ENCODE peak calls at places on chromosomes 6 and 20, in six cellular contexts. One of them, this sample, is unnamed.

GRCh38 chr6:107320126-107320525 is 139.2 kb downstream of the PDSS2 start:
- DNase-seq in IMR-90: peak
- DNase-seq in GM12878: no peak
- DNase-seq in A549: no peak
- DNase-seq in K562: no peak
- DNase-seq in HepG2: no peak
- DNase-seq in this sample: no peak

GRCh38 chr20:41183391-41183790 is 46.0 kb downstream of the PLCG1 start:
- DNase-seq in IMR-90: no peak
- DNase-seq in GM12878: no peak
- DNase-seq in A549: no peak
- DNase-seq in K562: no peak
- DNase-seq in HepG2: no peak
- DNase-seq in this sample: no peak

GRCh38 chr6:82017316-82017715 is 230.2 kb downstream of the IBTK start:
- DNase-seq in IMR-90: peak
- DNase-seq in GM12878: no peak
- DNase-seq in A549: peak
- DNase-seq in K562: no peak
- DNase-seq in HepG2: peak
- DNase-seq in this sample: no peak

GRCh38 chr6:135465307-135465706 is 32.2 kb downstream of the AHI1 start:
- DNase-seq in IMR-90: no peak
- DNase-seq in GM12878: no peak
- DNase-seq in A549: no peak
- DNase-seq in K562: no peak
- DNase-seq in HepG2: no peak
- DNase-seq in this sample: no peak

GRCh38 chr20:47066484-47067270 is 172.0 kb downstream of the EYA2 start:
- DNase-seq in IMR-90: peak
- DNase-seq in GM12878: no peak
- DNase-seq in A549: no peak
- DNase-seq in K562: no peak
- DNase-seq in HepG2: no peak
- DNase-seq in this sample: no peak

GRCh38 chr6:136547871-136548270 is 2.4 kb downstream of the MAP7 start:
- DNase-seq in IMR-90: no peak
- DNase-seq in GM12878: no peak
- DNase-seq in A549: no peak
- DNase-seq in K562: no peak
- DNase-seq in HepG2: no peak
- DNase-seq in this sample: no peak

GRCh38 chr20:62020935-62021701 is 44.6 kb downstream of the TAF4 start:
- DNase-seq in IMR-90: peak
- DNase-seq in GM12878: no peak
- DNase-seq in A549: no peak
- DNase-seq in K562: peak
- DNase-seq in HepG2: no peak
- DNase-seq in this sample: no peak

GRCh38 chr6:71349395-71349794 is 60.8 kb downstream of the OGFRL1 start:
- DNase-seq in IMR-90: peak
- DNase-seq in GM12878: no peak
- DNase-seq in A549: no peak
- DNase-seq in K562: no peak
- DNase-seq in HepG2: peak
- DNase-seq in this sample: no peak

GRCh38 chr20:58691773-58692578 is 624 bp upstream of the NPEPL1 start:
- DNase-seq in IMR-90: no peak
- DNase-seq in GM12878: no peak
- DNase-seq in A549: no peak
- DNase-seq in K562: no peak
- DNase-seq in HepG2: no peak
- DNase-seq in this sample: no peak

GRCh38 chr6:81895511-81896185 is 143.2 kb upstream of the TENT5A start:
- DNase-seq in IMR-90: peak
- DNase-seq in GM12878: no peak
- DNase-seq in A549: no peak
- DNase-seq in K562: no peak
- DNase-seq in HepG2: peak
- DNase-seq in this sample: no peak

GRCh38 chr20:5918856-5919633 is 31.3 kb downstream of the TRMT6 start:
- DNase-seq in IMR-90: peak
- DNase-seq in GM12878: no peak
- DNase-seq in A549: peak
- DNase-seq in K562: no peak
- DNase-seq in HepG2: peak
- DNase-seq in this sample: no peak

GRCh38 chr6:57038906-57039305 is 7.6 kb upstream of the KIAA1586 start:
- DNase-seq in IMR-90: no peak
- DNase-seq in GM12878: no peak
- DNase-seq in A549: no peak
- DNase-seq in K562: no peak
- DNase-seq in HepG2: no peak
- DNase-seq in this sample: no peak

GRCh38 chr6:160462551-160463109 is 114.5 kb downstream of the SLC22A3 start:
- DNase-seq in IMR-90: peak
- DNase-seq in GM12878: peak
- DNase-seq in A549: no peak
- DNase-seq in K562: no peak
- DNase-seq in HepG2: no peak
- DNase-seq in this sample: no peak

GRCh38 chr20:40470313-40471260 is 218.4 kb downstream of the MAFB start:
- DNase-seq in IMR-90: no peak
- DNase-seq in GM12878: no peak
- DNase-seq in A549: no peak
- DNase-seq in K562: peak
- DNase-seq in HepG2: no peak
- DNase-seq in this sample: no peak

GRCh38 chr6:159487636-159488035 is 205.4 kb downstream of the SOD2 start:
- DNase-seq in IMR-90: peak
- DNase-seq in GM12878: no peak
- DNase-seq in A549: no peak
- DNase-seq in K562: no peak
- DNase-seq in HepG2: no peak
- DNase-seq in this sample: no peak

GRCh38 chr6:130949553-130949952 is 113.5 kb downstream of the EPB41L2 start:
- DNase-seq in IMR-90: no peak
- DNase-seq in GM12878: no peak
- DNase-seq in A549: no peak
- DNase-seq in K562: no peak
- DNase-seq in HepG2: no peak
- DNase-seq in this sample: no peak

GRCh38 chr20:23889775-23890187 is 10.2 kb upstream of the CST5 start:
- DNase-seq in IMR-90: peak
- DNase-seq in GM12878: no peak
- DNase-seq in A549: peak
- DNase-seq in K562: peak
- DNase-seq in HepG2: peak
- DNase-seq in this sample: peak

GRCh38 chr6:30886897-30887255 is 2.6 kb downstream of the DDR1 start:
- DNase-seq in IMR-90: no peak
- DNase-seq in GM12878: no peak
- DNase-seq in A549: no peak
- DNase-seq in K562: no peak
- DNase-seq in HepG2: no peak
- DNase-seq in this sample: no peak

GRCh38 chr6:30885481-30885998 is 1.2 kb downstream of the DDR1 start:
- DNase-seq in IMR-90: peak
- DNase-seq in GM12878: no peak
- DNase-seq in A549: peak
- DNase-seq in K562: peak
- DNase-seq in HepG2: peak
- DNase-seq in this sample: no peak

GRCh38 chr6:30887901-30888300 is 3.6 kb downstream of the DDR1 start:
- DNase-seq in IMR-90: no peak
- DNase-seq in GM12878: no peak
- DNase-seq in A549: no peak
- DNase-seq in K562: no peak
- DNase-seq in HepG2: no peak
- DNase-seq in this sample: no peak

GRCh38 chr6:30884521-30885480 is 482 bp downstream of the DDR1 start:
- DNase-seq in IMR-90: peak
- DNase-seq in GM12878: no peak
- DNase-seq in A549: peak
- DNase-seq in K562: peak
- DNase-seq in HepG2: no peak
- DNase-seq in this sample: no peak

DNA sequence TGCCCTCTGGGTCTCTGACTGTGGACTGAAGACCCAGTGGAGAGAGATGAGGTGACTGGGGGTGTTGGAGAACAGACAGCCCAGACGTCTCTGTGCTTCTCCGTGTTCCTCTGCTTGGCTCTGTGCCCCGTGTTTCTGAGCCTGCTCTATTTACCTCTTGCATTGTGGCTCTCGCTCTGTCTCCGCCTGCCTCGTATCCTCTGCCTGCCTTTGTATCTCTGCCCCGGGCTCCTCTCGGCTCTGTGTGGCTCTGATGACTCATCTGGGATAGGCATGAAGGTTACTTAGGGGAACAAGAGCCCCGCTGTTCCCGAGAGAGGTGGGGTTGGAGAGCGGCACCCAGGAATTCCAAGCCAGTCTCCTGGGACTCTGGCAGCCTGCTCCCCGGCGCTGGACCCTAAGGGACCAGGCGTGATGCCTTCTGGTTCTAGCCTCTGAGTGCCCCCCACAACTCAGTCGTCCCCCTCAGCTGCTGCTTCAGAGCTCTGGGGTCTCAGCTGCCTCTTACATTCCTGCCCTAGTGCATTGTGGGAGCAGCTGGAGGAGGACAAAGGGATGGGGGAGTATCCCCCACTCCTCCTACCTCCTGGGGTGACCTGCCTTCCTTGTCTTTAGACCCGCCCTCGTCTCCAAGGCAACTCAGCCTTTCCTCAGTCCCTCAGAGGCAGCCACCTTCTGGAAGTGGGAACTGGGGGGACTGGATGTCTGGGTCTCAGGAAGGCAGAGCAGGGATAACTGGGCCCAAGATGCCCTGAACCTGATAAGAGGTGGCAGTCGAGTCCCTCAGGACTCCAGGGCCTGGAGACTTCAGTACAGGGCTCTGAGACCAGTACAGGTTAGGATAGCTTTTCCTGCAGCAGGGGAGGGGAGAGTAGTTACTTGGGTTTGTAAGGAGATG is 1.9 kb downstream of the DDR1 start:
- DNase-seq in IMR-90: peak
- DNase-seq in GM12878: no peak
- DNase-seq in A549: peak
- DNase-seq in K562: peak
- DNase-seq in HepG2: peak
- DNase-seq in this sample: no peak
- TF ChIP-seq BHLHE40 in IMR-90: no peak
- TF ChIP-seq BHLHE40 in GM12878: no peak
- TF ChIP-seq BHLHE40 in A549: no peak
- TF ChIP-seq BHLHE40 in K562: no peak
- TF ChIP-seq BHLHE40 in HepG2: no peak
- TF ChIP-seq BHLHE40 in this sample: no peak

DNA sequence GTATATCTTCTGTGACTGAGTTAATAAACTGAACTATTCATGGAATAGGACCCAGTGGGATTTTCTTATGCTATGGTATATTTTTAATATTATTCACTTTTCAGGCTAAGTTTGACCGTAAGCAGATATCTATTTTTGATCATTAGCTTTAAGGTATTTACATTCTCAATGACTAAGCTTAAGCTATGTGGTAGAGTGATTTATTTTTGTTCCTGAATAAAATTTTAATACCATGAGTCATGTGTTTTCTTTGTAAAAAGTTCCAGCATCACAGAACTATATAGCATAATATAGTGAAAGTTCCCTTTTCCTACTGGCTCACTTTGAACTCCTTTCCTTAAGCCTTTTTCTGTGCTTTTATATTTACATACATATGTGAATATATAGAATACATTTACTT is 75.8 kb downstream of the BCKDHB start:
- DNase-seq in IMR-90: peak
- DNase-seq in GM12878: no peak
- DNase-seq in A549: no peak
- DNase-seq in K562: no peak
- DNase-seq in HepG2: no peak
- DNase-seq in this sample: no peak
- TF ChIP-seq BHLHE40 in IMR-90: no peak
- TF ChIP-seq BHLHE40 in GM12878: no peak
- TF ChIP-seq BHLHE40 in A549: no peak
- TF ChIP-seq BHLHE40 in K562: no peak
- TF ChIP-seq BHLHE40 in HepG2: no peak
- TF ChIP-seq BHLHE40 in this sample: no peak

GRCh38 chr6:137919837-137920304 is 52.8 kb downstream of the TNFAIP3 start:
- DNase-seq in IMR-90: no peak
- DNase-seq in GM12878: no peak
- DNase-seq in A549: no peak
- DNase-seq in K562: peak
- DNase-seq in HepG2: no peak
- DNase-seq in this sample: no peak

GRCh38 chr6:137919512-137919823 is 52.4 kb downstream of the TNFAIP3 start:
- DNase-seq in IMR-90: no peak
- DNase-seq in GM12878: no peak
- DNase-seq in A549: no peak
- DNase-seq in K562: no peak
- DNase-seq in HepG2: no peak
- DNase-seq in this sample: no peak

GRCh38 chr6:137920331-137920730 is 53.3 kb downstream of the TNFAIP3 start:
- DNase-seq in IMR-90: no peak
- DNase-seq in GM12878: no peak
- DNase-seq in A549: no peak
- DNase-seq in K562: no peak
- DNase-seq in HepG2: no peak
- DNase-seq in this sample: no peak

GRCh38 chr6:137915778-137916177 is 48.7 kb downstream of the TNFAIP3 start:
- DNase-seq in IMR-90: no peak
- DNase-seq in GM12878: no peak
- DNase-seq in A549: no peak
- DNase-seq in K562: no peak
- DNase-seq in HepG2: no peak
- DNase-seq in this sample: no peak

GRCh38 chr6:137917518-137917917 is 50.5 kb downstream of the TNFAIP3 start:
- DNase-seq in IMR-90: no peak
- DNase-seq in GM12878: no peak
- DNase-seq in A549: no peak
- DNase-seq in K562: no peak
- DNase-seq in HepG2: no peak
- DNase-seq in this sample: no peak
- TF ChIP-seq BHLHE40 in IMR-90: no peak
- TF ChIP-seq BHLHE40 in GM12878: no peak
- TF ChIP-seq BHLHE40 in A549: no peak
- TF ChIP-seq BHLHE40 in K562: no peak
- TF ChIP-seq BHLHE40 in HepG2: no peak
- TF ChIP-seq BHLHE40 in this sample: no peak

DNA sequence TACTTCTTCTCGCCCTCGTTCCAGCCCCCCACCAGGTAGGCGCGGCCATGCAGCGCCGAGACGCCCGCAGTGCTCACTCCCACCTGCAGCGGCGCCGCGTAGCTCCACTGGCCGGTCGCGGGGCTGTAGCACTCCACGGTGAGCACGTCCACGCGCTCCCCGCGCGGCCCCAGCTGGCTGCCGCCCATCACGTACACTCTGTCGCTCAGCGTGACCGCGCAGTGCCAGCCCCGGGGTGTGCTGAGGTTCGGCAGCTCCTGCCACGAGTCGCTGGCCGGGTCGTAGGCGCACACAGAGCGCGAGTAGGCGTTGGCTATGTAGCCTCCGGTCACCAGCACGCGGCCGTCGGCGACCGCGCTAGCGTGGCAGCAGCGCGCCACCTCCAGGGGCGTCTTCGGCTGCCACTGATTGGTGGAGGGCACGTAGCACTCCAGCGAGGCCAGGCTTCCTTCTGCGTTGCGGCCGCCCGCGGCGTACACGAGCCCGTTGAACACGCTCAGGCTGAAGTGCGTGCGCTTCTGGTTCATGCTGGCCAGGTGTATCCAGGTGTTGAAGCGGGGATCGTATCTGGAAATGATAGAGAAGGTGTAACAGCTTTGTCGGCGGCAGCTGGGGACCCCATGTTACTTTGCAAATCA is 13.7 kb downstream of the KLHL31 start:
- DNase-seq in IMR-90: peak
- DNase-seq in GM12878: no peak
- DNase-seq in A549: peak
- DNase-seq in K562: no peak
- DNase-seq in HepG2: peak
- DNase-seq in this sample: peak
- TF ChIP-seq BHLHE40 in IMR-90: no peak
- TF ChIP-seq BHLHE40 in GM12878: no peak
- TF ChIP-seq BHLHE40 in A549: no peak
- TF ChIP-seq BHLHE40 in K562: no peak
- TF ChIP-seq BHLHE40 in HepG2: peak
- TF ChIP-seq BHLHE40 in this sample: no peak

This sample was measured in HEK293T.